ENCODE peak calls at places on chromosomes 7 and 10, in four cellular contexts. N is T-helper 2 cell, H is heart right ventricle, Z is mesendoderm. E is an unnamed sample.
A peak's percentile ranks its signal among the peaks of the same experiment; 100 is the strongest.

GRCh38 chr7:27661776-27662489 is 750 bp downstream of the HIBADH start:
- DNase-seq in H (no peak), Z (no peak), N (no peak), E (peak; percentile 38)

GRCh38 chr7:155298288-155298833 is 683 bp downstream of the INSIG1 start:
- DNase-seq in Z (peak; percentile 36), N (no peak), H (no peak), E (no peak)

GRCh38 chr7:120991570-120991969 is 3.1 kb downstream of the CPED1 start:
- DNase-seq in Z (no peak), N (no peak), H (no peak), E (no peak)

GRCh38 chr10:110502851-110503301 is 5.2 kb downstream of the DUSP5 start:
- DNase-seq in H (peak; percentile 87), Z (no peak), N (no peak), E (no peak)

GRCh38 chr7:29811597-29811996 is 5.3 kb downstream of the WIPF3 start:
- DNase-seq in H (no peak), Z (peak; percentile 18), N (no peak), E (no peak)

GRCh38 chr7:77244222-77244934 is 44.8 kb upstream of the FGL2 start:
- DNase-seq in H (no peak), N (no peak), Z (no peak), E (no peak)

GRCh38 chr7:36160313-36160712 is 7.3 kb downstream of the EEPD1 start:
- DNase-seq in N (no peak), Z (no peak), H (no peak), E (no peak)

GRCh38 chr7:19464241-19464640 is 244.6 kb downstream of the POLR1F start:
- DNase-seq in H (no peak), N (no peak), Z (no peak), E (no peak)

GRCh38 chr7:366171-366916 is 76.4 kb downstream of the FOXL3 start:
- DNase-seq in H (no peak), Z (no peak), N (no peak), E (no peak)

GRCh38 chr10:113687041-113687440 is 7.3 kb downstream of the CASP7 start:
- DNase-seq in N (no peak), H (no peak), Z (no peak), E (no peak)

GRCh38 chr7:68133045-68133444 is 1136.4 kb downstream of the TYW1 start:
- DNase-seq in Z (no peak), H (no peak), N (no peak), E (no peak)

GRCh38 chr10:110512461-110513187 is 14.9 kb downstream of the DUSP5 start:
- DNase-seq in H (no peak), Z (no peak), N (no peak), E (no peak)

GRCh38 chr10:132600416-132600815 is 62.8 kb downstream of the INPP5A start:
- DNase-seq in Z (no peak), N (no peak), H (no peak), E (no peak)

GRCh38 chr7:81487512-81487911 is 282.3 kb downstream of the HGF start:
- DNase-seq in H (no peak), Z (no peak), N (no peak), E (no peak)

GRCh38 chr7:114864278-114864677 is 57.6 kb upstream of the MDFIC start:
- DNase-seq in H (no peak), Z (no peak), N (no peak), E (no peak)

GRCh38 chr7:150988230-150989226 is 2.3 kb upstream of the NOS3 start:
- DNase-seq in H (peak; percentile 83), N (peak; percentile 50), Z (peak; percentile 82), E (peak; percentile 76)

GRCh38 chr7:476736-477360 is 42.8 kb downstream of the PDGFA start:
- DNase-seq in N (no peak), Z (no peak), H (no peak), E (no peak)

GRCh38 chr7:30057741-30058140 is 29.5 kb downstream of the PLEKHA8 start:
- DNase-seq in Z (no peak), H (no peak), N (no peak), E (no peak)

GRCh38 chr10:126302831-126303230 is 85.4 kb downstream of the ADAM12 start:
- DNase-seq in N (no peak), H (no peak), Z (no peak), E (no peak)

GRCh38 chr10:100774223-100774622 is 28.8 kb downstream of the PAX2 start:
- DNase-seq in Z (no peak), H (no peak), N (no peak), E (no peak)

GRCh38 chr10:75857896-75858295 is 426.5 kb downstream of the LRMDA start:
- DNase-seq in Z (no peak), H (no peak), N (no peak), E (no peak)

GRCh38 chr10:128463991-128464755 is 337.9 kb upstream of the MKI67 start:
- DNase-seq in N (no peak), H (peak; percentile 73), Z (peak; percentile 62), E (no peak)

GRCh38 chr7:30285531-30286284 is 1.3 kb downstream of the ZNRF2 start:
- DNase-seq in H (peak; percentile 21), Z (peak; percentile 48), N (no peak), E (peak; percentile 75)

GRCh38 chr7:121307021-121307575 is 21.7 kb upstream of the WNT16 start:
- DNase-seq in Z (peak; percentile 38), N (no peak), H (no peak), E (no peak)

GRCh38 chr10:89549510-89549909 is 14.1 kb upstream of the SLC16A12 start:
- DNase-seq in Z (no peak), H (no peak), N (no peak), E (no peak)

GRCh38 chr10:51117053-51117660 is 42.9 kb downstream of the PRKG1 start:
- DNase-seq in H (no peak), N (no peak), Z (no peak), E (no peak)

GRCh38 chr7:70937424-70937823 is 194.5 kb upstream of the GALNT17 start:
- DNase-seq in N (no peak), H (no peak), Z (no peak), E (no peak)

GRCh38 chr10:49361735-49362568 is 33.9 kb downstream of the DRGX start:
- DNase-seq in Z (no peak), N (no peak), H (no peak), E (no peak)

GRCh38 chr7:77460057-77460486 is 43.9 kb upstream of the GSAP start:
- DNase-seq in N (no peak), Z (peak; percentile 53), H (no peak), E (no peak)

GRCh38 chr7:104137971-104138370 is 69.8 kb downstream of the ORC5 start:
- DNase-seq in Z (peak; percentile 76), H (no peak), N (no peak), E (no peak)

GRCh38 chr10:96699613-96700012 is 20.7 kb downstream of the PIK3AP1 start:
- DNase-seq in N (no peak), Z (no peak), H (no peak), E (no peak)

GRCh38 chr10:74824184-74825032 is 2.0 kb upstream of the KAT6B start:
- DNase-seq in N (no peak), Z (no peak), H (no peak), E (peak; percentile 13)

GRCh38 chr10:1041514-1041913 is 7.4 kb downstream of the IDI1 start:
- DNase-seq in H (no peak), Z (no peak), N (no peak), E (no peak)

GRCh38 chr10:6197274-6197673 is 5.5 kb upstream of the PFKFB3 start:
- DNase-seq in N (no peak), Z (no peak), H (no peak), E (no peak)

GRCh38 chr7:148447221-148447845 is 143.2 kb upstream of the C7orf33 start:
- DNase-seq in Z (no peak), N (no peak), H (no peak), E (no peak)

GRCh38 chr10:117373848-117374505 is 1.3 kb downstream of the PDZD8 start:
- DNase-seq in N (no peak), Z (peak; percentile 42), H (peak; percentile 26), E (peak; percentile 28)

GRCh38 chr7:128104109-128104742 is 73.0 kb upstream of the LRRC4 start:
- DNase-seq in H (peak; percentile 29), N (no peak), Z (no peak), E (no peak)

GRCh38 chr7:3201306-3201705 is 99.7 kb upstream of the SDK1 start:
- DNase-seq in Z (no peak), H (no peak), N (no peak), E (no peak)